ENCODE peak calls at places on chromosomes 3 and 15, in seven cellular contexts. M is iPS-NIHi11; A is activated CD8-positive, alpha-beta T cell treated with anti-CD3 and anti-CD28 coated beads for 36 hours; Q is stimulated activated CD8-positive, alpha-beta memory T cell treated with anti-CD3 and anti-CD28 coated beads, Interleukin-4, amount 100 ng/mL, for 1 hour; Z is mesothelial cell of epicardium; V is colonic mucosa; B is naive thymus-derived CD8-positive, alpha-beta T cell. P is an unnamed sample.
A peak's percentile ranks its signal among the peaks of the same experiment; 100 is the strongest.

GRCh38 chr3:5002174-5002870 is 23.1 kb downstream of the BHLHE40 start:
- DNase-seq in M (no peak), A (peak; percentile 87), Q (no peak), Z (no peak), V (no peak), B (no peak), P (no peak)

GRCh38 chr3:155270485-155271342 is 22.8 kb downstream of the STRIT1 start:
- DNase-seq in M (no peak), A (no peak), Q (no peak), Z (no peak), V (no peak), B (no peak), P (no peak)

GRCh38 chr3:108820586-108820985 is 2.0 kb upstream of the TRAT1 start:
- DNase-seq in M (no peak), A (no peak), Q (no peak), Z (no peak), V (no peak), B (no peak), P (no peak)

GRCh38 chr15:28901987-28902745 is 16.4 kb downstream of the APBA2 start:
- DNase-seq in M (peak; percentile 59), A (no peak), Q (no peak), Z (no peak), V (no peak), B (no peak), P (no peak)

GRCh38 chr15:75779504-75779903 is 63.7 kb upstream of the UBE2Q2 start:
- DNase-seq in M (no peak), A (no peak), Q (no peak), Z (no peak), V (no peak), B (no peak), P (no peak)

GRCh38 chr15:84079885-84080777 is 155.4 kb upstream of the GOLGA6L4 start:
- DNase-seq in M (peak; percentile 70), A (peak; percentile 80), Q (peak; percentile 7), Z (peak; percentile 23), V (peak; percentile 21), B (peak; percentile 40), P (no peak)

GRCh38 chr3:65146149-65146548 is 458.3 kb upstream of the ADAMTS9 start:
- DNase-seq in M (peak; percentile 63), A (no peak), Q (no peak), Z (no peak), V (no peak), B (no peak), P (no peak)

GRCh38 chr3:38117163-38117716 is 19.7 kb downstream of the ACAA1 start:
- DNase-seq in M (no peak), A (no peak), Q (no peak), Z (no peak), V (no peak), B (no peak), P (no peak)

GRCh38 chr3:123420416-123420968 is 28.4 kb downstream of the ADCY5 start:
- DNase-seq in M (no peak), A (no peak), Q (no peak), Z (no peak), V (no peak), B (no peak), P (no peak)

GRCh38 chr3:96646596-96646995 is 167.8 kb upstream of the EPHA6 start:
- DNase-seq in M (no peak), A (no peak), Q (no peak), Z (no peak), V (no peak), B (no peak), P (no peak)

GRCh38 chr3:178182337-178182761 is 353.9 kb upstream of the KCNMB2 start:
- DNase-seq in M (no peak), A (no peak), Q (no peak), Z (no peak), V (no peak), B (no peak), P (no peak)

GRCh38 chr3:137792633-137793271 is 28.6 kb downstream of the SOX14 start:
- DNase-seq in M (peak; percentile 65), A (peak; percentile 17), Q (no peak), Z (no peak), V (no peak), B (no peak), P (peak; percentile 38)

GRCh38 chr15:39787479-39787878 is 4.8 kb upstream of the FSIP1 start:
- DNase-seq in M (no peak), A (no peak), Q (no peak), Z (no peak), V (no peak), B (no peak), P (no peak)

GRCh38 chr3:170642882-170643601 is 57.2 kb upstream of the SLC7A14 start:
- DNase-seq in M (no peak), A (no peak), Q (no peak), Z (no peak), V (no peak), B (no peak), P (no peak)

GRCh38 chr3:147937341-147937740 is 528.2 kb downstream of the ZIC1 start:
- DNase-seq in M (no peak), A (no peak), Q (no peak), Z (no peak), V (no peak), B (no peak), P (no peak)